ENCODE peak calls at places on chromosomes 6 and 20, in four cellular contexts. One of them, this sample, is unnamed.

GRCh38 chr6:63897459-63897858 is 261.9 kb downstream of the PHF3 start:
- DNase-seq in IMR-90: peak; percentile 86
- DNase-seq in endothelial cell of umbilical vein: no peak
- DNase-seq in GM12878: no peak
- DNase-seq in this sample: no peak

GRCh38 chr6:106752641-106753040 is 123.3 kb downstream of the QRSL1 start:
- DNase-seq in GM12878: no peak
- DNase-seq in endothelial cell of umbilical vein: no peak
- DNase-seq in IMR-90: no peak
- DNase-seq in this sample: no peak

GRCh38 chr6:45478235-45478634 is 100.5 kb upstream of the SUPT3H start:
- DNase-seq in IMR-90: peak; percentile 79
- DNase-seq in GM12878: no peak
- DNase-seq in endothelial cell of umbilical vein: peak; percentile 71
- DNase-seq in this sample: no peak

GRCh38 chr20:13041574-13042457 is 33.0 kb downstream of the SPTLC3 start:
- DNase-seq in endothelial cell of umbilical vein: no peak
- DNase-seq in IMR-90: peak; percentile 35
- DNase-seq in GM12878: no peak
- DNase-seq in this sample: no peak

GRCh38 chr6:2196079-2196679 is 49.2 kb downstream of the GMDS start:
- DNase-seq in IMR-90: peak; percentile 61
- DNase-seq in endothelial cell of umbilical vein: peak; percentile 88
- DNase-seq in GM12878: peak; percentile 13
- DNase-seq in this sample: peak; percentile 31

GRCh38 chr20:47220161-47220582 is 136.3 kb downstream of the ZMYND8 start:
- DNase-seq in endothelial cell of umbilical vein: peak; percentile 32
- DNase-seq in GM12878: no peak
- DNase-seq in IMR-90: no peak
- DNase-seq in this sample: peak; percentile 41

GRCh38 chr6:48567016-48567415 is 456.0 kb upstream of the PTCHD4 start:
- DNase-seq in GM12878: no peak
- DNase-seq in endothelial cell of umbilical vein: no peak
- DNase-seq in IMR-90: no peak
- DNase-seq in this sample: no peak

GRCh38 chr20:35443003-35443402 is 5.0 kb upstream of the GDF5 start:
- DNase-seq in GM12878: no peak
- DNase-seq in endothelial cell of umbilical vein: no peak
- DNase-seq in IMR-90: peak; percentile 83
- DNase-seq in this sample: no peak

GRCh38 chr20:23320317-23320716 is 30.3 kb upstream of the NXT1 start:
- DNase-seq in GM12878: no peak
- DNase-seq in endothelial cell of umbilical vein: peak; percentile 21
- DNase-seq in IMR-90: peak; percentile 17
- DNase-seq in this sample: no peak

GRCh38 chr20:16821211-16822089 is 73.3 kb downstream of the OTOR start:
- DNase-seq in endothelial cell of umbilical vein: peak; percentile 39
- DNase-seq in GM12878: no peak
- DNase-seq in IMR-90: peak; percentile 29
- DNase-seq in this sample: peak; percentile 30

GRCh38 chr20:38181207-38181693 is 16.2 kb upstream of the TGM2 start:
- DNase-seq in IMR-90: no peak
- DNase-seq in GM12878: peak; percentile 62
- DNase-seq in endothelial cell of umbilical vein: no peak
- DNase-seq in this sample: no peak

DNA sequence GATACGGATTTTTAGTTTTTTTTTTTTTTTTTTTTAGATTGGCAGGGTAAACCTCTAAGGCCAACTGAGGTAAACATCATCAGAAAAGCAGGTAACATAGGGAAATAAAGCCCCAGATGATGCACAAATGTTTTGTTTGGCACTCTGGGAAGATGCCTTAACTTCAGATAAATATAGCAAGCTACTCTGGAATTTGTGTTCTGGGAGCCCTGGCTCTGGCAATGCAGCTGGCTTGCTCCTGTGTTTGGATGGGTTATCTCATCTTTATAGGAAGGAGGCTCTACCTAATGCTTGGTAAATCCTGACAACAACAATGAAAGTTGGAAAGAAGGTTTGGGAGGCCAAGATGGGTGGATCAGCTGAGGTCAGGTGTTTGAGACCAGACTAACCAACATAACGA is 77.4 kb downstream of the GFOD1 start:
- DNase-seq in IMR-90: peak; percentile 47
- DNase-seq in endothelial cell of umbilical vein: no peak
- DNase-seq in GM12878: no peak
- DNase-seq in this sample: no peak
- TF ChIP-seq FOS in IMR-90: no peak
- TF ChIP-seq FOS in endothelial cell of umbilical vein: no peak
- TF ChIP-seq FOS in GM12878: no peak
- TF ChIP-seq FOS in this sample: no peak

DNA sequence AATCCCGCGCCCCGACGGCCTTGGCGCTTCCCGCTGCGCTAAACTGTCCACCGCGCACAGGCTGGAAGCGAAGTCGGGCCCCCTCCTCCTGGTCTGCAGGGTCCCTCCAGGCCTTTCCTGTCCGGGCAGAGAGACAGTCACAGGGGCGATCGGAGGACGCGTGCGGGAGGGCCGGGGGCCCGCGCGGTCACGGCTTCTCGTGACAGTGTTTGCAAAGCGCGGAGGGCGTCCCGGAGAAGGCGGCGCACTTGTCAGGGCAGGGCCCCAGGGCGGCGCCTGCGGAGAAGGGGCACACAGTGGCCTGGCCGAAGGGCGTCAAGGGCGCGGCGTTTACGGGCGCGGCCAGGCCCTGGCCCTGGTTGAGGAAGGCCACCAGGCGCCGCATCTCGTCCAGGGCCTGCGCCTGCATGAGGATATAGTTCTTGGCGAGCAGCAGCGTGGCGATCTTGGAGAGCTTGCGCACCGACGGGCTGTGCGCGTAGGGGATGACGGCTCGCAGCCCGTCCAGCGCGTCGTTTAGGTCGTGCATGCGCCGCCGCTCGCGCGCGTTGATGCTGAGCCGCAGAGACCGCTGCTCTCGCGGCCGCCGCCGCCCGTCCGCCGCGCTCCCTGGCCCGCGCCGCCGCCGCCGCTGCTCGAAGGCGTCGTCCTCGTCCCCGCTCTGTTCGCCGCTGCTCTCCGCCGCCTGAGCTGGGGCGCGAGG is 751 bp downstream of the BHLHE23 start:
- DNase-seq in endothelial cell of umbilical vein: no peak
- DNase-seq in IMR-90: peak; percentile 10
- DNase-seq in GM12878: no peak
- DNase-seq in this sample: no peak
- TF ChIP-seq FOS in endothelial cell of umbilical vein: no peak
- TF ChIP-seq FOS in IMR-90: no peak
- TF ChIP-seq FOS in GM12878: no peak
- TF ChIP-seq FOS in this sample: no peak

DNA sequence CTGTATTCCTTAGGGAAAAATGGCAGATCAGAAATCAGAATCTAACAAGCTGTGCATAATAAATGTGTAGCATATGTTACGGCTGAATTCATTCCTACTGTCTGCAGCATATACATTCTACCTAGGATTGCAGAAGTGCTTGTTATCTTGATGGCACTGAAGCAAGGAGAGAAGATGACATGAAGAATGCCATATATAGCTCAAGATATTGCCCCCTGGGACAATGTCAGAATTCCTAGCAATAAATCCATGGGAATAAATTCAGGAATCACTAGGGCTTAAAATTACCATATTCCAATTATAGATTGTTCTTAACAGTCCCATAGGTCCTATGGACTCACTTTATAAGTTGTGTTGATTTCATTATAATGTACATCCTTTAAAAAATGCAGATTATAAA is 293.1 kb upstream of the CNR1 start:
- DNase-seq in GM12878: no peak
- DNase-seq in endothelial cell of umbilical vein: no peak
- DNase-seq in IMR-90: no peak
- DNase-seq in this sample: no peak
- TF ChIP-seq FOS in GM12878: no peak
- TF ChIP-seq FOS in endothelial cell of umbilical vein: no peak
- TF ChIP-seq FOS in IMR-90: no peak
- TF ChIP-seq FOS in this sample: no peak

DNA sequence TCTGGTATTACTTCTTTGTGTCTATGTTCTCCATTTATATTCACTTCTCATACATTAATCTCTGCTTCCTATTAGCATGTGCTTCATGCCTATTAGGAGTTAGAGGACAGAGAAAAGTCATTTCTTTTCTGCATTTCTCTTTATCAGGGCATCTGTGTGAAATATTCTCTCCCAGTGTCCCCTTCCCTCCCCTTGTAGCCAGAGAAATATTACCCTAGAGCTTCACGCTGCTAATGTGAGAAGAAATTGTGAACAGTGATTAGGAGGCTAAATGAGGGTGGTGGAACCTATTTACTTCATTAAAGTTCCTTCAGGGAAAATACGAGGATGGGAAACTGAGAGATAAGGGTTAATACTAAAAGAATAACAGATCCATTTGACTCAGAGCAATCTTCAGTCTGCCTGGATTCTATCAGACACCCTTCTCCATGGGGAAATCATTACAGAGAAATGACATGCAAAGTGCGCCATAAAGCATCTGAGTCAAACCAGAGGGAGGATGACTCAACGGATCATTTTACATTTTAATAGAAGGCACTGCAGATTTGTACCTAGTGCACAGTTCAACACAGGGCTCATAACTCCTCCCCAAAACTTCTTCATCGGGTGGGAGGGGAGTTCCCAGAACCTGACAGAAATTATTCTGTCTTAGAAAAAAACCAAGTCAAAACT is 131.3 kb downstream of the GJA10 start:
- DNase-seq in IMR-90: peak; percentile 97
- DNase-seq in GM12878: no peak
- DNase-seq in endothelial cell of umbilical vein: no peak
- DNase-seq in this sample: no peak
- TF ChIP-seq FOS in IMR-90: peak; percentile 96
- TF ChIP-seq FOS in GM12878: no peak
- TF ChIP-seq FOS in endothelial cell of umbilical vein: no peak
- TF ChIP-seq FOS in this sample: no peak

DNA sequence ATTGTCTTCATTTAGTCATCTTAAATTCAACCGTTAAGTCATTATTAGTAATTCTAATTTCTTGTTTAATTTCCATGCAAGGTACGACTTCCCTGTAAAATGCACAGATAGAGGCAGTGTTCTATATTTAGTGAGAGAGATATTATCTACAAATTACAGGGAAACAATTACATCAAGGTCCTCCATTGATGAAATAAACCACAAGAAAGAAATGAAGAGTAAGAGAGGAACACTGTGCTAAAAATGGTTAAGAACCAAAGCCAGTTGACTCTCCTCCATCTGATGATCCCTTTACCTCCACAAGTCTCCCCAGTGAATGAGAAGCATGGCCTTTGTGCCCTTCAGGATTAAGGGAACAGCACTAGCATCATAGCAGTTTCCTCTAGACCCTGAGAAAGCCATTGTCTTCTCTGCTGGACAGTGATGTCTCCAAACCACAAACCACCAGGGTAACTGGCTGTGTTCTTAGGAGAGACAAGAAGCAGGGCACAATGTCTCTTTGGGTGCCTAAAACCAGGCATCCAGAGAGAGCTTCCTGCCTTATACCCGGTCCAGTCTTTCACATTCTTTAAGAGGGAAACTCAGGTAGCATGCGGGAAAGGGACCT is 38.1 kb downstream of the IRF4 start:
- DNase-seq in GM12878: no peak
- DNase-seq in endothelial cell of umbilical vein: no peak
- DNase-seq in IMR-90: no peak
- DNase-seq in this sample: no peak
- TF ChIP-seq FOS in GM12878: no peak
- TF ChIP-seq FOS in endothelial cell of umbilical vein: no peak
- TF ChIP-seq FOS in IMR-90: no peak
- TF ChIP-seq FOS in this sample: no peak

This sample was measured in K562.